ENCODE peak calls at places on chromosomes 6 and 20, in four cellular contexts. Z is HFF-Myc, B is A549, C is fibroblast of lung. L is an unnamed sample.

GRCh38 chr20:5354871-5355270 is 38.1 kb upstream of the PROKR2 start:
- DNase-seq in B (peak; percentile 44), Z (no peak), C (no peak), L (peak; percentile 37)

GRCh38 chr6:54737247-54737646 is 109.3 kb upstream of the FAM83B start:
- DNase-seq in Z (no peak), C (no peak), B (peak; percentile 29), L (no peak)

GRCh38 chr20:11982289-11982957 is 64.7 kb downstream of the BTBD3 start:
- DNase-seq in B (peak; percentile 6), C (no peak), Z (no peak), L (no peak)

GRCh38 chr20:58143531-58143930 is 84.9 kb downstream of the ANKRD60 start:
- DNase-seq in C (no peak), B (no peak), Z (no peak), L (no peak)

GRCh38 chr20:58140787-58141396 is 87.6 kb downstream of the ANKRD60 start:
- DNase-seq in B (no peak), Z (no peak), C (no peak), L (no peak)

GRCh38 chr20:23626040-23626620 is 11.6 kb downstream of the CST3 start:
- DNase-seq in C (peak; percentile 57), Z (no peak), B (peak; percentile 62), L (peak; percentile 29)

GRCh38 chr6:134117409-134117808 is 65.0 kb upstream of the SLC2A12 start:
- DNase-seq in B (no peak), Z (no peak), C (no peak), L (peak; percentile 38)

GRCh38 chr6:129641344-129641743 is 68.6 kb downstream of the ARHGAP18 start:
- DNase-seq in Z (no peak), B (no peak), C (peak; percentile 55), L (peak; percentile 80)

GRCh38 chr20:63708301-63709148 is 686 bp downstream of the ZGPAT start:
- DNase-seq in B (no peak), C (no peak), Z (no peak), L (no peak)

GRCh38 chr6:40693767-40694166 is 106.6 kb upstream of the LRFN2 start:
- DNase-seq in C (no peak), Z (no peak), B (no peak), L (no peak)

GRCh38 chr6:33898771-33899170 is 95.0 kb upstream of the MLN start:
- DNase-seq in C (no peak), B (no peak), Z (no peak), L (no peak)

GRCh38 chr6:152313542-152314482 is 323.4 kb downstream of the SYNE1 start:
- DNase-seq in B (no peak), Z (no peak), C (peak; percentile 25), L (peak; percentile 94)

GRCh38 chr6:63537126-63537958 is 34.9 kb upstream of the LOC128125822 start:
- DNase-seq in B (peak; percentile 76), C (no peak), Z (no peak), L (peak; percentile 22)

GRCh38 chr20:7609250-7609649 is 331.0 kb downstream of the HAO1 start:
- DNase-seq in Z (no peak), B (no peak), C (no peak), L (no peak)

GRCh38 chr6:21666200-21666671 is 72.7 kb downstream of the SOX4 start:
- DNase-seq in C (no peak), Z (no peak), B (no peak), L (no peak)

GRCh38 chr6:57248311-57248895 is 26.3 kb upstream of the RAB23 start:
- DNase-seq in C (no peak), Z (no peak), B (peak; percentile 17), L (no peak)

GRCh38 chr6:111646942-111647341 is 41.3 kb upstream of the TRAF3IP2 start:
- DNase-seq in Z (no peak), B (no peak), C (peak; percentile 94), L (peak; percentile 93)

GRCh38 chr6:30915591-30915946 is 1.5 kb downstream of the VARS2 start:
- DNase-seq in Z (peak; percentile 56), C (peak; percentile 78), B (peak; percentile 65), L (peak; percentile 80)

GRCh38 chr6:132247381-132248159 is 153.7 kb downstream of the MOXD1 start:
- DNase-seq in B (no peak), C (peak; percentile 37), Z (no peak), L (peak; percentile 51)

GRCh38 chr6:95496769-95497426 is 80.4 kb upstream of the MANEA start:
- DNase-seq in C (no peak), B (no peak), Z (no peak), L (no peak)

GRCh38 chr6:117352466-117353081 is 73.2 kb downstream of the ROS1 start:
- DNase-seq in C (peak; percentile 33), B (peak; percentile 36), Z (no peak), L (peak; percentile 64)

GRCh38 chr20:5149892-5150225 is 23.1 kb downstream of the CDS2 start:
- DNase-seq in C (no peak), Z (no peak), B (no peak), L (no peak)

GRCh38 chr6:117677553-117678131 is 2.4 kb downstream of the NUS1 start:
- DNase-seq in B (no peak), C (peak; percentile 58), Z (no peak), L (peak; percentile 94)

GRCh38 chr20:10217517-10218410 is 866 bp upstream of the SNAP25 start:
- DNase-seq in C (peak; percentile 99), B (peak; percentile 94), Z (no peak), L (peak; percentile 98)

GRCh38 chr6:157050537-157051280 is 272.6 kb downstream of the TMEM242 start:
- DNase-seq in B (no peak), Z (no peak), C (no peak), L (no peak)

GRCh38 chr20:23087587-23088275 is 1.6 kb upstream of the CD93 start:
- DNase-seq in Z (no peak), B (no peak), C (no peak), L (no peak)

GRCh38 chr6:106539931-106540330 is 89.4 kb downstream of the RTN4IP1 start:
- DNase-seq in Z (no peak), C (no peak), B (no peak), L (no peak)

GRCh38 chr20:3135507-3136070 is 24.1 kb downstream of the FASTKD5 start:
- DNase-seq in C (no peak), B (no peak), Z (no peak), L (peak; percentile 24)

GRCh38 chr6:105359419-105360366 is 43.2 kb downstream of the PREP start:
- DNase-seq in B (peak; percentile 56), Z (peak; percentile 29), C (peak; percentile 91), L (peak; percentile 94)

GRCh38 chr6:167682125-167682524 is 144.6 kb upstream of the AFDN start:
- DNase-seq in C (no peak), B (no peak), Z (no peak), L (no peak)

GRCh38 chr6:170178561-170179477 is 112.1 kb downstream of the DLL1 start:
- DNase-seq in Z (peak; percentile 20), C (peak; percentile 80), B (no peak), L (peak; percentile 3)

GRCh38 chr6:147161974-147162495 is 42.2 kb upstream of the STXBP5 start:
- DNase-seq in C (peak; percentile 89), B (peak; percentile 10), Z (no peak), L (peak; percentile 92)

GRCh38 chr6:119079288-119079809 is 885 bp upstream of the FAM184A start:
- DNase-seq in C (peak; percentile 68), Z (no peak), B (no peak), L (peak; percentile 74)

GRCh38 chr6:132096996-132097395 is 145.8 kb upstream of the CCN2 start:
- DNase-seq in Z (no peak), B (no peak), C (no peak), L (no peak)

GRCh38 chr6:159842035-159842434 is 42.0 kb downstream of the PNLDC1 start:
- DNase-seq in Z (no peak), C (no peak), B (peak; percentile 33), L (peak; percentile 28)

GRCh38 chr6:16163535-16164300 is 34.8 kb downstream of the MYLIP start:
- DNase-seq in B (no peak), C (no peak), Z (no peak), L (peak; percentile 48)

DNA sequence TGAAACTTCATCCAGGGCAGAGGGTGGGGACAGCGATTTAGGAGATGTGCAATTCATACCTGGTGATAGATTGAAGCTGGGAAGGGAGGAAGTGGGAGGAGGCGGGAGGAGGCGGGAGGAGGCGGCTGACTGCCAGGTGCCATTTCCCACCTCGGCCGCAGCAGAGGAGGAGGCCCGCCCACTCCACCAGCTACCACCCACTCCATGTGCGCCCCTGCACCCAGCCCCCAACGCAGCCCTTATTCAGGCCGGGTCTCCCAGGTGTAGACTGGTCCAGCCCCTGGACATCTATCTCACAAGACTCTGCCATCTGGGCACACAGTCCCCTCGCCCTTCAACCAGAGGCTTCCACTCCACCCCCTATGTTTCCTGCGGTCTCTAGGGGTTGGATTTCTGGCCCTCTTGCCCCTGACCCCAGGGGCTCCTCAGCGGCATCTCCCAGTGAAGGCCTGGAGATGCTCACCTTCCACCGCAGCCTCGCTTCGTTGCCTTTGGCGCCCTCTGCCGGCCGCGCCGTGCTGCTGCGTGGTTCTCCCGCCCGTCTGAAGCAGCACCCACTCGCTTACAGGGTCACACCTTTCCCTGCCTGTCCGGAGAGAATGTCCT is 32.6 kb upstream of the FAM83D start:
- DNase-seq in Z (peak; percentile 11), C (peak; percentile 27), B (peak; percentile 63), L (peak; percentile 58)
- H3K4me3 ChIP-seq in Z (no peak overlapping the region), C (no peak overlapping the region), B (peak overlapping the region; percentile 37), L (no peak overlapping the region)

GRCh38 chr6:109092074-109092473 is 2.6 kb downstream of the SESN1 start:
- DNase-seq in C (no peak), B (no peak), Z (no peak), L (no peak)
- H3K4me3 ChIP-seq in C (peak overlapping the region; percentile 83), B (no peak overlapping the region), Z (peak overlapping the region; percentile 88), L (peak overlapping the region; percentile 89)

GRCh38 chr6:70955441-70956190 is 1.2 kb downstream of the B3GAT2 start:
- DNase-seq in B (peak; percentile 74), Z (peak; percentile 20), C (peak; percentile 66), L (peak; percentile 78)

GRCh38 chr6:70954750-70955149 is 2.1 kb downstream of the B3GAT2 start:
- DNase-seq in Z (no peak), C (no peak), B (no peak), L (no peak)

GRCh38 chr6:70957284-70957617 is 391 bp upstream of the B3GAT2 start:
- DNase-seq in B (no peak), C (peak; percentile 4), Z (no peak), L (peak; percentile 22)

GRCh38 chr6:70956451-70957283 is at the start of gene B3GAT2:
- DNase-seq in B (peak; percentile 0), Z (no peak), C (peak; percentile 21), L (peak; percentile 28)

DNA sequence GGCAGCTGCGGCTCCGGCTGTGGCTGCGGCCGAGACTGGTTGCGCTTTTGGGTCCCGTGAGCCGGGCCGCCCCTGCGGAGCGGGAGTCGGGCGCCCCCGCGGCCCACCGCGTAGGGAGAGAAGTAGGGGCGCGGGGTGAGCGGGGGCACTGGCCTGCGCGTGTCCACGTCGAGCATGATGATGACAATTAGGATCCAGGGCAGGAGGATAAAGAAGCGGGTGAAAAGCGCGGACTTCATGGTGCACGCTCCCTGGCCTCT is 739 bp downstream of the B3GAT2 start:
- DNase-seq in C (no peak), Z (no peak), B (no peak), L (no peak)
- H3K4me3 ChIP-seq in C (peak overlapping the region; percentile 46), Z (peak overlapping the region; percentile 35), B (peak overlapping the region; percentile 58), L (peak overlapping the region; percentile 48)

DNA sequence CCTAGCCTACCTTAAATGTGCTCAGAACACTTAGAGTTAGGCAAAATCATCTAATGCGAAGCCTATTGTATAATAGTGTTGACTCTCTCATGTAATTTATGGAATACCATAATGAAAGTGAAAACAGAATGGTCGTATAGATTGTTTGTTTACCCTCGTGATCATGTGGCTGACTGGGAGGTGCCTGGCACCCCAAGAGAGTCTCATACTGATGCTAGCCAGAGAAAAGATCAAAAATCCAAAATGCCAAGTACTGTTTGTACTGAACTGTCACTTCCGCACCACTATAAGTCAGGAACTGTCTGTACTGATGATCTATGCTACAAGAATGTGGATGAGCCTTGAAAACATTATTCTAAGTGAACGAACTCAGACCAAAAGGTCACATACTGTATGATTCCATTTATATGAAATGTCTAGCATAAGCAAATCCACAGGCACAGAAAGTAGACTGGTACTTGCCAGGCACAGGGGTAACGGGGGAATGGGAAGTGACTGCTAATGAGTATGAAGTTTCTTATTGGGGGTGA is 22.4 kb downstream of the ZMYND8 start:
- DNase-seq in Z (peak; percentile 83), B (peak; percentile 91), C (peak; percentile 97), L (peak; percentile 99)
- H3K4me3 ChIP-seq in Z (peak overlapping the region; percentile 16), B (peak overlapping the region; percentile 34), C (peak overlapping the region; percentile 27), L (no peak overlapping the region)

L was measured in choroid plexus epithelial cell.